ENCODE peak calls at places on chromosomes 5 and 9, in five cellular contexts. V is mesendoderm, T is GM23248, C is PC-9, D is fibroblast of lung. R is an unnamed sample.

GRCh38 chr9:131349881-131350563 is 43.9 kb upstream of the PRRC2B start:
- DNase-seq in V (peak; percentile 93), T (peak; percentile 93), C (peak; percentile 88), D (peak; percentile 84), R (peak; percentile 95)

GRCh38 chr9:109014267-109015025 is 1.1 kb upstream of the CTNNAL1 start:
- DNase-seq in V (no peak), T (peak; percentile 73), C (peak; percentile 22), D (peak; percentile 68), R (peak; percentile 59)

GRCh38 chr9:105245720-105246161 is 1.3 kb downstream of the SLC44A1 start:
- DNase-seq in V (no peak), T (no peak), C (no peak), D (peak; percentile 33), R (no peak)

GRCh38 chr9:136047076-136047774 is 47.9 kb downstream of the NACC2 start:
- DNase-seq in V (no peak), T (no peak), C (no peak), D (no peak), R (peak; percentile 70)

GRCh38 chr9:111957856-111958631 is 61.4 kb downstream of the UGCG start:
- DNase-seq in V (no peak), T (peak; percentile 97), C (peak; percentile 68), D (peak; percentile 95), R (peak; percentile 81)

GRCh38 chr9:87285183-87285582 is 212.5 kb upstream of the DAPK1 start:
- DNase-seq in V (peak; percentile 38), T (no peak), C (no peak), D (no peak), R (no peak)

GRCh38 chr9:106916491-106917235 is 53.7 kb downstream of the ZNF462 start:
- DNase-seq in V (peak; percentile 98), T (peak; percentile 79), C (peak; percentile 76), D (peak; percentile 63), R (no peak)

GRCh38 chr9:85640425-85640824 is 101.3 kb downstream of the AGTPBP1 start:
- DNase-seq in V (no peak), T (no peak), C (no peak), D (no peak), R (no peak)

GRCh38 chr5:9564752-9565151 is 18.9 kb upstream of the SEMA5A start:
- DNase-seq in V (no peak), T (no peak), C (no peak), D (no peak), R (no peak)

GRCh38 chr5:71533142-71533541 is 54.0 kb upstream of the MCCC2 start:
- DNase-seq in V (no peak), T (peak; percentile 67), C (no peak), D (peak; percentile 81), R (no peak)

GRCh38 chr5:95591490-95591901 is 28.4 kb upstream of the GPR150 start:
- DNase-seq in V (no peak), T (peak; percentile 90), C (no peak), D (peak; percentile 67), R (peak; percentile 79)

GRCh38 chr5:39951070-39951469 is 526.3 kb upstream of the DAB2 start:
- DNase-seq in V (no peak), T (no peak), C (no peak), D (no peak), R (no peak)

GRCh38 chr5:181191526-181192336 is 13.3 kb downstream of the TRIM7 start:
- DNase-seq in V (peak; percentile 96), T (peak; percentile 98), C (peak; percentile 97), D (peak; percentile 96), R (peak; percentile 99)

GRCh38 chr5:37772255-37772654 is 67.6 kb downstream of the GDNF start:
- DNase-seq in V (no peak), T (no peak), C (no peak), D (no peak), R (no peak)

DNA sequence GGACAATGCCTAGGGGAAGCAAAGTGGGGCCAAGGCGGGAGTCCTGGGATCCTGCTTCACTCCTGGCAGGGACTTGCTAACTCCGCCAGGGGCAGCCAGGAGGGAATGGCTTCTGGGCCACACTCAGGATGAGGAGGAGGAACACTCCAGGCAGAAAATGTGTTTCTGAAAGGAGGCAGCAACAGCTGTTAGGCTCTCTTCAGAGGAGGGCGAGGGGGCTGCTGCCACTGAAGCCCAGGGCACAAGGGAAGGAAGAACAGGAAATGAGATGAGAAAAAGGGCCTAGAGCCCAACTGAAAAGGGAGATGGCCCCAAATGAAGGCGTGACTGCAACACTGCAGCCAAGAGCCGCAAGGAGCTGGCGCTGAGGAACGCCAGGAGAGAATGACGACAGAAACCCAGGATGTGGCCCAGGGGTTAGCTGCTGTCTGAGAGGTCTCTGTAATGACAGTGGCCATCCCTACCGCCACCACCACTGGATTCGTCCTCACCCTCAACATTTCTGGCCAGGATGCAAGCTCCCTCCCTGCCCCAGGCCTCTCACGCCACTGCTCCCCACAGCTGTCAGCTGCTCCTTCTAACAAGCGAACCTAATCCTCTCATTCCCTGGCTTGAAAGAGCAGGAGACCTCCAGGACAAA is 15.8 kb downstream of the PSMB7 start:
- DNase-seq in V (peak; percentile 68), T (peak; percentile 82), C (no peak), D (peak; percentile 77), R (peak; percentile 78)
- H3K4me2 ChIP-seq in V (no peak overlapping the region), T (peak overlapping the region; percentile 49), C (no peak overlapping the region), D (peak overlapping the region; percentile 83), R (peak overlapping the region; percentile 56)

GRCh38 chr5:151598984-151599383 is 7.9 kb upstream of the FAT2 start:
- DNase-seq in V (no peak), T (no peak), C (peak; percentile 72), D (no peak), R (no peak)
- H3K4me2 ChIP-seq in V (no peak overlapping the region), T (no peak overlapping the region), C (peak overlapping the region; percentile 24), D (no peak overlapping the region), R (no peak overlapping the region)

GRCh38 chr5:41794478-41794877 is 75.7 kb downstream of the OXCT1 start:
- DNase-seq in V (peak; percentile 53), T (peak; percentile 96), C (peak; percentile 36), D (peak; percentile 93), R (peak; percentile 76)
- H3K4me2 ChIP-seq in V (no peak overlapping the region), T (peak overlapping the region; percentile 53), C (peak overlapping the region; percentile 24), D (peak overlapping the region; percentile 52), R (peak overlapping the region; percentile 63)

GRCh38 chr5:82570-82969 is 9.4 kb upstream of the PLEKHG4B start:
- DNase-seq in V (peak; percentile 28), T (no peak), C (no peak), D (peak; percentile 4), R (peak; percentile 59)
- H3K4me2 ChIP-seq in V (no peak overlapping the region), T (no peak overlapping the region), C (no peak overlapping the region), D (no peak overlapping the region), R (no peak overlapping the region)

GRCh38 chr5:93192107-93192506 is 388.9 kb downstream of the NR2F1-AS1 start:
- DNase-seq in V (no peak), T (peak; percentile 81), C (no peak), D (peak; percentile 87), R (peak; percentile 47)

GRCh38 chr5:93191016-93191415 is 390.0 kb downstream of the NR2F1-AS1 start:
- DNase-seq in V (peak; percentile 12), T (no peak), C (no peak), D (no peak), R (no peak)

GRCh38 chr5:93193756-93194155 is 387.3 kb downstream of the NR2F1-AS1 start:
- DNase-seq in V (no peak), T (no peak), C (no peak), D (peak; percentile 69), R (no peak)

GRCh38 chr5:93191426-93191825 is 389.6 kb downstream of the NR2F1-AS1 start:
- DNase-seq in V (no peak), T (no peak), C (no peak), D (peak; percentile 32), R (no peak)

GRCh38 chr5:93192683-93193082 is 388.3 kb downstream of the NR2F1-AS1 start:
- DNase-seq in V (peak; percentile 13), T (no peak), C (no peak), D (no peak), R (no peak)
- H3K4me2 ChIP-seq in V (no peak overlapping the region), T (peak overlapping the region; percentile 40), C (peak overlapping the region; percentile 57), D (peak overlapping the region; percentile 52), R (peak overlapping the region; percentile 33)

GRCh38 chr5:77643654-77644404 is 5.3 kb upstream of the OTP start:
- DNase-seq in V (peak; percentile 42), T (no peak), C (no peak), D (no peak), R (peak; percentile 74)

GRCh38 chr5:77641397-77641943 is 3.0 kb upstream of the OTP start:
- DNase-seq in V (peak; percentile 73), T (no peak), C (no peak), D (no peak), R (peak; percentile 85)

GRCh38 chr5:77644443-77645157 is 6.1 kb upstream of the OTP start:
- DNase-seq in V (peak; percentile 58), T (no peak), C (no peak), D (no peak), R (peak; percentile 85)

GRCh38 chr5:77641963-77642589 is 3.6 kb upstream of the OTP start:
- DNase-seq in V (peak; percentile 33), T (no peak), C (no peak), D (no peak), R (peak; percentile 48)

DNA sequence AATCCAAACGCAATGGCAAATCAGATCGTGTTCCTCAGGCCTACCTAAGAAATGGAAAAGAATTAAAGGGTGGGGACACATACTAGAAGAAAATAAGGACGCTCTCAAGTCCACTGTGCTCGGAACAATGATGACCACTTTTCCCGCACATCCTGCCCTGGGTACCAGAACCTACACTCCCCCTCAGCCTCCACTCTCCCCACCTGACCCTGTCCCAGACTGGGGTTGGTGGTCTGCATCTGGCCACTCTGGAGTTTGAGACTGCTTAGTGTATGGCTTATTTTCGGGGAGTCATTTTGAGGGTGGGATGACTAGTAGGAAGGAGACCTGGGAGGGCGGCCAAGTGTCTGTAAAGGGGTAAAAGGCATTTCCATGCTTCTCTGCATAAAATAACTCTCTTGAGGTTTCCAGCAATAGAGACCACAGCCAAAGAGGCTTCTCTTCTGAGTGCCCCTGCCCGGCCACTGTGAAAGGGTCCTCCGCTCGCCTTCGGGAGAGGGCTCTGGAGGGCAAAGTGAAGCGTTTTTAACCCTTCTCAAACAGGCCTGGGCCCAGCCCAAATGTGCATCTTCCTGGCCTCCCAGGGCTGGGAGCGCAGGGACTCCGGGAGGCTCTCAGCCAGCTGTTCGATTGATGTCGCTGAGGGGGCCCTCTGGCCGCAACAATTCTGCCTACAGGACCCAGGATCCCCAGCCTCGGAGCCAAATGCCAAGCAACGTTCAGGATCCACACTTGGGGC is 4.6 kb upstream of the OTP start:
- DNase-seq in V (peak; percentile 54), T (no peak), C (no peak), D (no peak), R (peak; percentile 73)
- H3K4me2 ChIP-seq in V (peak overlapping the region; percentile 2), T (no peak overlapping the region), C (no peak overlapping the region), D (no peak overlapping the region), R (no peak overlapping the region)

DNA sequence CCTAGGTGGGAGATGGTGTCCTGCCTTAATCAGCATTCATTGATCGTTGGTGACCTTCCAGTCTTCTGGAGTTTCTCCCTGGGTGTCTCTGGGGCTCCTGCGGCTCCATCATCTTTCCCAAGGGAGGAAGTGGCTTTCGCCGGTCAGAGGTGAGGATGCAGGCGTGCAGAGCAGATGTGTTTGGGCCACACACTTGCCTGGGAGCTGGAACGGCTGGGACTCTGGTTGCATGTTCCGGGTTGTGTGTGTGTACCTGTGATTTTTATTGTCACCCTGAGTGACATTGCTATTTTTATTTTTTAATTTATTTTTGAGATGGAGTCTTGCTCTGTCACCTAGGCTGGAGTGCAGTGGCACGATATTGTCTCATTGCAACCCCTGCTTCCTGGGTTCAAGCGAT is 9.6 kb downstream of the HMCN2 start:
- DNase-seq in V (no peak), T (no peak), C (no peak), D (no peak), R (no peak)
- H3K4me2 ChIP-seq in V (no peak overlapping the region), T (no peak overlapping the region), C (no peak overlapping the region), D (no peak overlapping the region), R (no peak overlapping the region)